ENCODE peak calls at places on chromosome 7, in four cellular contexts. One of them, this sample, is unnamed.

GRCh38 chr7:101593556-101593955 is 35.5 kb downstream of the MYL10 start:
- DNase-seq in colonic mucosa: no peak
- DNase-seq in AG04449: no peak
- DNase-seq in GM23338: no peak
- DNase-seq in this sample: no peak

GRCh38 chr7:97019710-97020109 is 4.9 kb downstream of the DLX5 start:
- DNase-seq in colonic mucosa: no peak
- DNase-seq in AG04449: no peak
- DNase-seq in GM23338: no peak
- DNase-seq in this sample: no peak

GRCh38 chr7:106839511-106839910 is 25.6 kb upstream of the PIK3CG start:
- DNase-seq in colonic mucosa: no peak
- DNase-seq in AG04449: no peak
- DNase-seq in GM23338: no peak
- DNase-seq in this sample: no peak

GRCh38 chr7:102933763-102934162 is 21.0 kb downstream of the LRRC17 start:
- DNase-seq in colonic mucosa: peak
- DNase-seq in AG04449: peak
- DNase-seq in GM23338: peak
- DNase-seq in this sample: peak

GRCh38 chr7:15168489-15168888 is 265.9 kb upstream of the DGKB start:
- DNase-seq in colonic mucosa: no peak
- DNase-seq in AG04449: no peak
- DNase-seq in GM23338: peak
- DNase-seq in this sample: no peak

GRCh38 chr7:136868496-136869005 is at the start of gene CHRM2:
- DNase-seq in colonic mucosa: no peak
- DNase-seq in AG04449: no peak
- DNase-seq in GM23338: peak
- DNase-seq in this sample: no peak

GRCh38 chr7:105691029-105691691 is 109.9 kb upstream of the EFCAB10 start:
- DNase-seq in colonic mucosa: no peak
- DNase-seq in AG04449: no peak
- DNase-seq in GM23338: no peak
- DNase-seq in this sample: peak

GRCh38 chr7:92833766-92834605 is 2.4 kb downstream of the CDK6 start:
- DNase-seq in colonic mucosa: peak
- DNase-seq in AG04449: no peak
- DNase-seq in GM23338: peak
- DNase-seq in this sample: peak

DNA sequence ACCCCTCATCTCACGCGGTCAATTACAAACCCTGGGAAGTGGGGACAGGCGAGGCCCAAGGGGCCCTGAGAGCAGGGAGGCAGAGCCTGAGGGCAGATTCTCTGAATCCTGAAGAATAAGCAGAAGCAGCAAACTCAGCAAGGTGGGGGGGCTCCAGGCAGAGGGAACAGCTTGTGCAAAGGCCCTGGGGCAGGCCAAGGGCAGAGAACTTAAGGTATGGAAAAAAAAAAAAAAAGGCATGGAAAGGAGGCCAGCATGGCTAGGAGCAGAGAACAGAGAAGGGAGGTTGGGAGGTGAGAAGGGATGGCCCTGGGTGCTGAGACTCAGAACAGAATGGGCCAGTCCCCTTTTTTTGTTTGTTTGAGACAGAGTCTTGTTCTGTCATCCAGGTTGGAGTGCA is 32.8 kb upstream of the TNRC18 start:
- DNase-seq in colonic mucosa: no peak
- DNase-seq in AG04449: no peak
- DNase-seq in GM23338: no peak
- DNase-seq in this sample: no peak
- TF ChIP-seq CTCF in colonic mucosa: no peak
- TF ChIP-seq CTCF in AG04449: no peak
- TF ChIP-seq CTCF in GM23338: no peak
- TF ChIP-seq CTCF in this sample: no peak

DNA sequence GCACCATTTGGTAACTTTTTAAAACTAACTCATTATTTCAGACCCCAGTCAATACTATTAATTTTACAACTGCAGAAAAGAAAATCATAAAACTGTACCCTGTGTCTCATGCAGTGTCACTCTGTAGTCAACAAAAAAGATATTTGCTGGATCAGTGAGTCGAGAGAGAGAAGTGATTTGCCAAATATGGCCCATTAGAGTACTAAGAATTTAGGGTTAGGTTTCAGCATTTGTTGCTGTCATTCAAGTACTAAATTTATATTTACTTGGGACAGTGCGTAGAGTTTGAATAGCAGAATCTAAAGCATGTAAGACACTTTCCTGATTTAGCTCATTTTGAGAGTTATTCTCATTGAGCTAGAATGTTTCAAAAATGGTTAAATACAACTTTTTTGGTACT is 38.9 kb downstream of the CACNA2D1 start:
- DNase-seq in colonic mucosa: no peak
- DNase-seq in AG04449: no peak
- DNase-seq in GM23338: no peak
- DNase-seq in this sample: no peak
- H3K4me3 ChIP-seq in colonic mucosa: no peak
- H3K4me3 ChIP-seq in AG04449: no peak
- H3K4me3 ChIP-seq in GM23338: no peak
- H3K4me3 ChIP-seq in this sample: no peak

GRCh38 chr7:147611402-147611801 is 979.2 kb upstream of the C7orf33 start:
- DNase-seq in colonic mucosa: no peak
- DNase-seq in AG04449: no peak
- DNase-seq in GM23338: no peak
- DNase-seq in this sample: no peak
- TF ChIP-seq CTCF in colonic mucosa: no peak
- TF ChIP-seq CTCF in AG04449: no peak
- TF ChIP-seq CTCF in GM23338: no peak
- TF ChIP-seq CTCF in this sample: no peak

GRCh38 chr7:149689591-149689845 is 83.9 kb downstream of the ZNF467 start:
- DNase-seq in colonic mucosa: no peak
- DNase-seq in AG04449: no peak
- DNase-seq in GM23338: no peak
- DNase-seq in this sample: no peak

GRCh38 chr7:149688836-149689590 is 84.4 kb downstream of the ZNF467 start:
- DNase-seq in colonic mucosa: no peak
- DNase-seq in AG04449: no peak
- DNase-seq in GM23338: no peak
- DNase-seq in this sample: no peak

GRCh38 chr7:149692056-149692455 is 81.3 kb downstream of the ZNF467 start:
- DNase-seq in colonic mucosa: no peak
- DNase-seq in AG04449: no peak
- DNase-seq in GM23338: no peak
- DNase-seq in this sample: no peak

GRCh38 chr7:149692557-149692982 is 80.8 kb downstream of the ZNF467 start:
- DNase-seq in colonic mucosa: no peak
- DNase-seq in AG04449: no peak
- DNase-seq in GM23338: peak
- DNase-seq in this sample: no peak

GRCh38 chr7:149690688-149691446 is 82.5 kb downstream of the ZNF467 start:
- DNase-seq in colonic mucosa: peak
- DNase-seq in AG04449: peak
- DNase-seq in GM23338: peak
- DNase-seq in this sample: no peak
- H3K4me3 ChIP-seq in colonic mucosa: no peak
- H3K4me3 ChIP-seq in AG04449: no peak
- H3K4me3 ChIP-seq in GM23338: peak
- H3K4me3 ChIP-seq in this sample: no peak

GRCh38 chr7:78924581-78924980 is 528.9 kb downstream of the MAGI2 start:
- DNase-seq in colonic mucosa: no peak
- DNase-seq in AG04449: no peak
- DNase-seq in GM23338: peak
- DNase-seq in this sample: no peak
- TF ChIP-seq CTCF in colonic mucosa: no peak
- TF ChIP-seq CTCF in AG04449: peak
- TF ChIP-seq CTCF in GM23338: peak
- TF ChIP-seq CTCF in this sample: no peak

GRCh38 chr7:116578526-116578925 is 53.7 kb downstream of the CAV1 start:
- DNase-seq in colonic mucosa: no peak
- DNase-seq in AG04449: no peak
- DNase-seq in GM23338: no peak
- DNase-seq in this sample: no peak

GRCh38 chr7:116576350-116577319 is 51.8 kb downstream of the CAV1 start:
- DNase-seq in colonic mucosa: no peak
- DNase-seq in AG04449: peak
- DNase-seq in GM23338: no peak
- DNase-seq in this sample: no peak

GRCh38 chr7:116579322-116579721 is 54.5 kb downstream of the CAV1 start:
- DNase-seq in colonic mucosa: no peak
- DNase-seq in AG04449: no peak
- DNase-seq in GM23338: no peak
- DNase-seq in this sample: no peak

GRCh38 chr7:116575853-116576252 is 51.0 kb downstream of the CAV1 start:
- DNase-seq in colonic mucosa: no peak
- DNase-seq in AG04449: no peak
- DNase-seq in GM23338: no peak
- DNase-seq in this sample: no peak

DNA sequence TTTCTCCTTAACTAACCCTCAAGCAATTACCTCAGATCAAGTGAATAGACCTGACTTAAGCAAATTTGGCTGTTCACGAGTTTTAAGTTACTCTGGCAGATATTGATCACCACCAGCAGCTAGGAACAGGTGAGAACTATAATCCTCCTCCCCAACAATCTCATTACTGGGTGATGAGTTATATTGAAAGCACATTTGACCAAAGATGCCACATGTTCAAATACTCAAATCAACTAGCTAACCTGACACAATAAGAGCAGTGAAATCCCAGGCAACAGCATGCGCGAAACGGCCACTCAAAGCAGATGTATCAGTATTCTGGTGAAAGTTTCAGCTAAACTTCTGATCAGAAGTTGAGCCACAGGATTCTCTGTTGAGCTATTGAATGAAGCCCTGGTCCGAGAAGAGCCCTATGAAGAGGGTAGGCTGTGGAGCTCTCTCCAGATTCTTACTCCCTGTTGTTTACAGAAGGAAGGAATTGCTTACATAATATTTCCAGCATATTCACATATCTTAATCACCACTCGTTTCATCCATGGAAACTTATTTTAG is 52.6 kb downstream of the CAV1 start:
- DNase-seq in colonic mucosa: no peak
- DNase-seq in AG04449: no peak
- DNase-seq in GM23338: no peak
- DNase-seq in this sample: no peak
- H3K4me3 ChIP-seq in colonic mucosa: no peak
- H3K4me3 ChIP-seq in AG04449: no peak
- H3K4me3 ChIP-seq in GM23338: no peak
- H3K4me3 ChIP-seq in this sample: no peak